ENCODE peak calls at places on chromosomes 5 and 9, in four cellular contexts. X is lung, M is A549, W is colonic mucosa. V is an unnamed sample.

GRCh38 chr5:1831677-1832313 is 30.6 kb downstream of the NDUFS6 start:
- DNase-seq in X (no peak), M (no peak), W (no peak), V (peak; percentile 35)

GRCh38 chr5:54610197-54610898 is 92.8 kb downstream of the SNX18 start:
- DNase-seq in X (no peak), M (no peak), W (no peak), V (no peak)

GRCh38 chr9:135120249-135120648 is 32.8 kb downstream of the OLFM1 start:
- DNase-seq in X (no peak), M (no peak), W (no peak), V (no peak)

GRCh38 chr9:136171009-136171800 is 33.7 kb downstream of the LHX3 start:
- DNase-seq in X (no peak), M (no peak), W (no peak), V (peak; percentile 25)

GRCh38 chr5:97735209-97735608 is 552.2 kb upstream of the RIOK2 start:
- DNase-seq in X (no peak), M (no peak), W (no peak), V (no peak)

GRCh38 chr5:143243103-143243502 is 160.4 kb downstream of the NR3C1 start:
- DNase-seq in X (no peak), M (no peak), W (no peak), V (no peak)

GRCh38 chr5:130616161-130616560 is 548.9 kb downstream of the HINT1 start:
- DNase-seq in X (no peak), M (no peak), W (no peak), V (no peak)

GRCh38 chr9:73916016-73916673 is 581.0 kb upstream of the RORB start:
- DNase-seq in X (no peak), M (no peak), W (no peak), V (no peak)

GRCh38 chr5:159697536-159697935 is 218.7 kb upstream of the ADRA1B start:
- DNase-seq in X (no peak), M (no peak), W (no peak), V (no peak)

GRCh38 chr5:112165399-112165798 is 253.7 kb downstream of the EPB41L4A start:
- DNase-seq in X (no peak), M (no peak), W (no peak), V (no peak)

GRCh38 chr5:110896901-110897300 is 158.1 kb downstream of the SLC25A46 start:
- DNase-seq in X (no peak), M (no peak), W (no peak), V (no peak)

GRCh38 chr9:20621553-20622329 is 558 bp downstream of the MLLT3 start:
- DNase-seq in X (peak; percentile 73), M (peak; percentile 56), W (peak; percentile 83), V (peak; percentile 91)

GRCh38 chr5:127988149-127988755 is 95.3 kb upstream of the SLC12A2 start:
- DNase-seq in X (no peak), M (peak; percentile 38), W (no peak), V (no peak)

GRCh38 chr5:178394074-178394473 is 161.5 kb upstream of the PHYKPL start:
- DNase-seq in X (no peak), M (no peak), W (no peak), V (no peak)

GRCh38 chr9:127812936-127813675 is 10.4 kb downstream of the FPGS start:
- DNase-seq in X (no peak), M (no peak), W (no peak), V (peak; percentile 45)

GRCh38 chr5:36273809-36274526 is 27.7 kb downstream of the RANBP3L start:
- DNase-seq in X (no peak), M (no peak), W (no peak), V (no peak)

GRCh38 chr9:114223564-114224246 is 68.4 kb downstream of the COL27A1 start:
- DNase-seq in X (no peak), M (peak; percentile 67), W (no peak), V (no peak)

GRCh38 chr5:51652980-51653379 is 269.7 kb downstream of the ISL1 start:
- DNase-seq in X (no peak), M (no peak), W (no peak), V (no peak)

GRCh38 chr9:114434878-114435311 is 47.1 kb upstream of the AKNA start:
- DNase-seq in X (no peak), M (peak; percentile 63), W (no peak), V (no peak)

GRCh38 chr5:132190161-132190817 is 37.4 kb downstream of the P4HA2 start:
- DNase-seq in X (no peak), M (peak; percentile 85), W (no peak), V (no peak)

GRCh38 chr5:59317023-59317771 is 576.3 kb downstream of the PDE4D start:
- DNase-seq in X (no peak), M (no peak), W (peak; percentile 61), V (no peak)

GRCh38 chr5:73378070-73378469 is 70.5 kb downstream of the FOXD1 start:
- DNase-seq in X (no peak), M (no peak), W (no peak), V (no peak)

GRCh38 chr5:176317534-176318374 is 43.8 kb downstream of the KIAA1191 start:
- DNase-seq in X (no peak), M (no peak), W (no peak), V (no peak)

GRCh38 chr5:14715481-14715880 is 51.0 kb downstream of the OTULIN start:
- DNase-seq in X (no peak), M (no peak), W (no peak), V (no peak)

GRCh38 chr5:33827885-33828284 is 63.9 kb downstream of the ADAMTS12 start:
- DNase-seq in X (no peak), M (no peak), W (no peak), V (no peak)

GRCh38 chr5:177601577-177602457 is 1.9 kb downstream of the B4GALT7 start:
- DNase-seq in X (no peak), M (peak; percentile 33), W (no peak), V (no peak)

GRCh38 chr5:172728481-172729241 is 42.3 kb downstream of the DUSP1 start:
- DNase-seq in X (no peak), M (no peak), W (no peak), V (no peak)

GRCh38 chr5:172731286-172732073 is 39.5 kb downstream of the DUSP1 start:
- DNase-seq in X (peak; percentile 67), M (peak; percentile 53), W (no peak), V (no peak)

GRCh38 chr5:172732201-172732865 is 38.7 kb downstream of the DUSP1 start:
- DNase-seq in X (no peak), M (no peak), W (no peak), V (no peak)

GRCh38 chr5:172729588-172729987 is 41.4 kb downstream of the DUSP1 start:
- DNase-seq in X (no peak), M (no peak), W (no peak), V (peak; percentile 30)

DNA sequence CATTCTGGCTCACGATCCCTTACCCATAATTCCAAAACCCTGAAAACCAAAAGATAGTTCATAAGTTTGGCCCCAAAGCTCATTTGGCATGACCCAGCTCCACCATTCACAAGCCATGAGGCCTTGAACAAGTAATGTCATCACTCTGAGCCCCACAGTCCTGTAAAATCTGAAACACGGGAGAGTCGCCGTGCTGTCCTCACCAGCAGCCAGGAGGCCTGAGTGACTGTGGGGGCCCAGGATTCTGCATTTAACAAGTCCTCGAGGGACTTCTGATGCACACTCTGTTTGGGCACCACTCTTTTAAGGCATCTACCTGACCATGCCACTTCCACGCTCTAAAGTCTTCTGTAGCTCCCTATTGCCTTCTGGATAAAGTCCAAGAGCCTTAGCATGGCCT is 40.8 kb downstream of the DUSP1 start:
- DNase-seq in X (no peak), M (no peak), W (no peak), V (no peak)
- H3K4me1 ChIP-seq in X (peaks cover 12% of the 10 kb centered on the region), M (peaks cover 21% of the 10 kb centered on the region), W (no peaks in the 10 kb centered on the region), V (peaks cover 9% of the 10 kb centered on the region)

GRCh38 chr9:21974542-21975409 is 19.4 kb downstream of the CDKN2A start:
- DNase-seq in X (no peak), M (no peak), W (no peak), V (peak; percentile 64)

GRCh38 chr9:21970800-21971620 is 23.2 kb downstream of the CDKN2A start:
- DNase-seq in X (no peak), M (no peak), W (no peak), V (no peak)

GRCh38 chr9:21972361-21972760 is 21.8 kb downstream of the CDKN2A start:
- DNase-seq in X (no peak), M (no peak), W (no peak), V (no peak)

GRCh38 chr9:21976334-21976875 is 17.8 kb downstream of the CDKN2A start:
- DNase-seq in X (no peak), M (no peak), W (no peak), V (no peak)

DNA sequence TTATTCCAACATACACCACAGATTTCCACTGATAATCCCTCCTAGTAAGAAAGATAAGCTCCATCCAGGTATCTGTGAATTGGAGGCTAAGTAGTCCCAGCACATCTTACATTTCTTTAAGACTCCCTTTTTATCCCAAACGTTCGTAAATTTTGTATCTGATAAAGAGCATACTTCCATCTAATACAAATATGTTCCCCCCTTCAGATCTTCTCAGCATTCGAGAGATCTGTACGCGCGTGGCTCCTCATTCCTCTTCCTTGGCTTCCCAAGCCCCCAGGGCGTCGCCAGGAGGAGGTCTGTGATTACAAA is 20.0 kb downstream of the CDKN2A start:
- DNase-seq in X (no peak), M (no peak), W (no peak), V (no peak)
- H3K4me3 ChIP-seq in X (no peak overlapping the region), M (no peak overlapping the region), W (no peak overlapping the region), V (peak overlapping the region; percentile 63)

DNA sequence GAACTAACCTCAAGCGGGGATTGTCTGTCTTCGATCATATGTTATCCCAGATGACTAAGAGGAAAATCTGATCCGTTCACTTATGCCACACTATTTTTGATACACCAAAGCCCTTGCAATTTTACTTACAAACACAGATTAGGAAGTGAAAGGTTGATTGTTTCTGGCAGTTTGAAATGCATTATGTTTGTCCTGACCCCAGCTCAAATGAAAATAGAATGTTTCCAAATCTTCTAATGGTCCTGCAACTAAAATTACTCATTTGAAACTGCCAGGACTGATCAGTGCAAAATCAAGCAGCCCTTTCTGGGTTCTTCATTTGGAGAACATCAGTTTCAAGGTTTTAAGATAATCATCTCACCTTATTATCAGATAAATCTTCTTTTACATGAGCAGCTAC is 696.7 kb upstream of the WWC1 start:
- DNase-seq in X (no peak), M (no peak), W (no peak), V (no peak)
- H3K27ac ChIP-seq in X (no peak overlapping the region), M (no peak overlapping the region), W (no peak overlapping the region), V (no peak overlapping the region)

DNA sequence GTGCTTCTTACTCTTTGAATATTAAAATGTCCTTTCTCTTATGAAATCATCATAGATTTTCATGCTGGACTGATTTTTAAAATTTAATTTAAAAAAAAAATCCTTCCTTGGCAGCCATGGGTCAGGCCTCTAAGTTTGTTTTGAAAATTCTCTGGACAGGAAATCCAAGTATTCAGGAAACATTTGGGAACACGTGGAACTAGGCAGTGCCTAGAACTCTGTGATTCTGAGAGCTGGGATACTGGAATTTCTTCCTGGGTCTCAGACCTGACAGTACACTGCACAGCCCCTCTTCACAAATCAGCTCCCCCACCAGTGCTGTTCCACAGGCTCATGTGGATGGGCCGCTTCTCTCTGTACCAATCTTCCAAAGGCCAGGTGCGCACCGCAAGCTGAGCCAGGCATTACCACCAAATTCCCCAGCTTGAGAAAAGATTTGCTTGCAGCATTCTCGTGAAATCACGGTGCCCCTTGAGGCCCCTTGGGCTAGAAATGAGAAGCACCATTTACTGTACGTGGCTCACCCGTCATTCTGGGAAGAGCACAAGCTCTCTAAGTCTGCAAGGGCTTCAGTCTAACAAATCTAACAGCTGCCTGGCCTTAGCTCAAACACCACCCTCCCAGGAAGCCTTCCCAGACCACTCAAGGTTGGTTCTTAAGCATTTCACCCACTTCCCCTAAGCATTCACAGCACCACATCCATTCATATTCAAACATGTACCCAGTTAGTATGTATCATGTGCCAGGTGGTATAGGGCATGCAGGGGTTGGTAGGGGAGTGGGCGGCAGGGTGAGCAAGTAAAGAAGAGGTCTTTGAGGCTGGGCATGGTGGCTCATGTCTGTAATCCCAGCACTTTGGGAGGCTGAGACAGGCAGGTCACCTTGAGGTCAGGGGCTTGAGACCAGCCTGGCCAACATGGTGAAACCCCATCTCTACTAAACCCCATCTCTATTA is 26.5 kb downstream of the B4GALT1 start:
- DNase-seq in X (no peak), M (no peak), W (no peak), V (no peak)
- H3K4me1 ChIP-seq in X (peaks cover 70% of the 10 kb centered on the region), M (peaks cover 91% of the 10 kb centered on the region), W (peaks cover 5% of the 10 kb centered on the region), V (peaks cover 64% of the 10 kb centered on the region)

GRCh38 chr5:93162201-93162654 is 418.8 kb downstream of the NR2F1-AS1 start:
- DNase-seq in X (no peak), M (no peak), W (no peak), V (no peak)
- H3K4me3 ChIP-seq in X (no peak overlapping the region), M (no peak overlapping the region), W (no peak overlapping the region), V (no peak overlapping the region)